ENCODE peak calls at places on chromosome 17, in seven cellular contexts. I is stomach, L is breast epithelium, Z is endothelial cell of umbilical vein, H is GM12892, P is GM12891, X is transverse colon. F is an unnamed sample.

GRCh38 chr17:81947189-81947588 is at the start of gene MYADML2:
- DNase-seq in I (no peak), L (no peak), Z (no peak), H (no peak), P (no peak), X (no peak), F (no peak)

GRCh38 chr17:56978441-56979090 is 635 bp downstream of the SCPEP1 start:
- DNase-seq in I (no peak), L (no peak), Z (no peak), H (no peak), P (no peak), X (no peak), F (no peak)

GRCh38 chr17:17661834-17662233 is 19.4 kb upstream of the RAI1 start:
- DNase-seq in I (no peak), L (no peak), Z (no peak), H (no peak), P (no peak), X (no peak), F (no peak)

GRCh38 chr17:27366438-27366837 is 72.5 kb downstream of the WSB1 start:
- DNase-seq in I (no peak), L (no peak), Z (no peak), H (no peak), P (no peak), X (no peak), F (no peak)

GRCh38 chr17:50763716-50764450 is 3.4 kb downstream of the ANKRD40CL start:
- DNase-seq in I (no peak), L (no peak), Z (no peak), H (no peak), P (no peak), X (peak), F (no peak)

GRCh38 chr17:17226451-17227265 is 10.3 kb downstream of the FLCN start:
- DNase-seq in I (no peak), L (no peak), Z (no peak), H (no peak), P (no peak), X (no peak), F (no peak)

GRCh38 chr17:44209786-44210341 is 9.6 kb downstream of the UBTF start:
- DNase-seq in I (no peak), L (no peak), Z (no peak), H (no peak), P (no peak), X (no peak), F (no peak)

GRCh38 chr17:9406046-9406631 is 169.5 kb downstream of the STX8 start:
- DNase-seq in I (no peak), L (no peak), Z (no peak), H (no peak), P (no peak), X (no peak), F (no peak)

GRCh38 chr17:58936295-58936694 is 170.4 kb downstream of the TRIM37 start:
- DNase-seq in I (no peak), L (no peak), Z (no peak), H (no peak), P (no peak), X (no peak), F (no peak)

GRCh38 chr17:13812350-13812749 is 210.6 kb upstream of the HS3ST3A1 start:
- DNase-seq in I (no peak), L (no peak), Z (no peak), H (no peak), P (no peak), X (no peak), F (no peak)

GRCh38 chr17:28180449-28180848 is 138.0 kb downstream of the NLK start:
- DNase-seq in I (no peak), L (no peak), Z (no peak), H (no peak), P (no peak), X (no peak), F (no peak)

GRCh38 chr17:72121164-72122001 is 563 bp downstream of the SOX9 start:
- DNase-seq in I (peak), L (no peak), Z (no peak), H (no peak), P (no peak), X (peak), F (peak)
- TF ChIP-seq POLR2AphosphoS5 in I (peak), L (peak), Z (no peak), H (no peak), P (no peak), X (no peak), F (no peak)

GRCh38 chr17:15502315-15503112 is 35.1 kb upstream of the CDRT4 start:
- DNase-seq in I (peak), L (peak), Z (peak), H (peak), P (peak), X (peak), F (peak)
- TF ChIP-seq POLR2A in I (no peak), L (no peak), Z (no peak), H (no peak), P (no peak), X (peak), F (no peak)

GRCh38 chr17:2214887-2215615 is 88.5 kb downstream of the SMG6 start:
- DNase-seq in I (no peak), L (no peak), Z (peak), H (no peak), P (no peak), X (peak), F (no peak)
- TF ChIP-seq POLR2AphosphoS5 in I (no peak), L (no peak), Z (no peak), H (no peak), P (no peak), X (peak), F (no peak)

DNA sequence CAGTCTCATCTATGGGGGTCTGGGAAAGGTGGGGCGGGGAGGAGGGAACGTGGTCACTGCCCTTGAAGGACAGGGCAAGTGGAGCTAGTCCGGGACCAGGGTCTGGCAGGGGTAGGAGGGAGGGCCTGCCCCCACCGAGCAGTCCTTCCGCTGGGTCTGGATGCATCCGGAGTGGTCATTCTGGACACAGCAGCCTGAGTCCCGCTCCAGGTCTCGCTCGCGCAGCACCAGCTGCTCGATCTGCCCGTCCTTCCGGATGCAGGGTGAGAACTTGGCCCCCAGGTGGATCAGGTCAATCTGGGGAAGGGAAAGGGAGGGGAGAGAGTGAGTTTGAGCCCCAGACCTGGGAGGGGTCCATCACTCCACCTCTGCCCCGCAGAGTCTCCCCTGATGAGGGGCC is 6.8 kb downstream of the AANAT start:
- DNase-seq in I (no peak), L (no peak), Z (no peak), H (no peak), P (no peak), X (no peak), F (no peak)
- TF ChIP-seq POLR2A in I (no peak), L (no peak), Z (no peak), H (no peak), P (no peak), X (no peak), F (no peak)

DNA sequence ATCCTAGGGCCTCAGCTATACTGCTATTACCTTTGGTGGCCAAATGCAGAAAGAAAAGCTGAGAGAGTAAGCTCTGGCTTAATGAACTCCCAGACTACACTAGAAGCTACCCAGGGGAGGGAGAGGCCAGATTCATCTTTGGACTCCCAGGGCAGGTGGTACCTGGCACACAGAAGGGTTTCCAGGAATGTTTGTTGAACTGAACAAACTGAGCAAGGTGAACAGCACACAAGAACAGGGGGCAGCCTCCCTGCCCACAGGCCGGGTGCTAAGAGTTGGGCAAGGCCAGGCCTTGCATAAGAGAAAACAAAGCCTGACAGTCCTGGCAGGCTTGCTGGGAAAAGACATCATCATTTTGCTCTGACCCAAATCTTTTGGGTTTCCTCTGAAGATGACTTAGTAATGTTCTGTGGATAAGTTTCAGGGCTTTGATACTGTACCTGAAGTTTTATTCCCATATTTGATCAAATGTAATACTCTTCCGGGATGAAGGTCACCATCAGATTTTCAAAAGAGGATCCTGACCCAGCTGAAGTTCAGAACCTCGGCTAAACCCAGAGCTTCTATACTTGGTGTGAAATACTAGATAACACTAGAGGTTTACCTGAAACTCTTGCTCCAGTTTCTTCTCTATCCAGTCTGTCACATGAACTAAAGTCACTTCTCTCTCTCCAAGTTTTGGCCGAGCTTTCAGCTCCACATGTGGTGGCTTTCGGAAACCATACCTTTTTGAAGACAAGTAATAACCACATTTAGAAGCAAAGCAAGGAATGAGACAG is 20.5 kb upstream of the ERN1 start:
- DNase-seq in I (peak), L (peak), Z (no peak), H (no peak), P (no peak), X (no peak), F (peak)
- TF ChIP-seq POLR2AphosphoS5 in I (peak), L (peak), Z (no peak), H (no peak), P (no peak), X (no peak), F (peak)

GRCh38 chr17:15260376-15261062 is 4.6 kb downstream of the PMP22 start:
- DNase-seq in I (peak), L (peak), Z (peak), H (peak), P (peak), X (peak), F (peak)
- TF ChIP-seq POLR2A in I (no peak), L (no peak), Z (peak), H (no peak), P (no peak), X (peak), F (peak)

GRCh38 chr17:5485270-5486205 is at the start of gene DERL2:
- DNase-seq in I (no peak), L (no peak), Z (no peak), H (no peak), P (no peak), X (no peak), F (no peak)
- TF ChIP-seq POLR2AphosphoS5 in I (no peak), L (no peak), Z (peak), H (no peak), P (no peak), X (peak), F (peak)

GRCh38 chr17:76137351-76138233 is 3.5 kb downstream of the FOXJ1 start:
- DNase-seq in I (no peak), L (no peak), Z (no peak), H (no peak), P (no peak), X (no peak), F (no peak)

GRCh38 chr17:76139261-76139752 is 1.7 kb downstream of the FOXJ1 start:
- DNase-seq in I (no peak), L (no peak), Z (no peak), H (no peak), P (no peak), X (no peak), F (no peak)

GRCh38 chr17:76137026-76137350 is 4.1 kb downstream of the FOXJ1 start:
- DNase-seq in I (no peak), L (no peak), Z (no peak), H (no peak), P (no peak), X (no peak), F (no peak)

GRCh38 chr17:76138896-76139248 is 2.2 kb downstream of the FOXJ1 start:
- DNase-seq in I (no peak), L (no peak), Z (no peak), H (no peak), P (no peak), X (no peak), F (no peak)

GRCh38 chr17:76138234-76138895 is 2.7 kb downstream of the FOXJ1 start:
- DNase-seq in I (no peak), L (no peak), Z (no peak), H (no peak), P (no peak), X (no peak), F (no peak)
- TF ChIP-seq POLR2A in I (no peak), L (no peak), Z (no peak), H (no peak), P (no peak), X (no peak), F (no peak)

F was measured in upper lobe of left lung.